ENCODE peak calls at places on chromosomes 2 and 18, in seven cellular contexts. R is endothelial cell of umbilical vein, D is A549, T is transverse colon, O is adrenal gland, P is HCT116, F is testis. L is an unnamed sample.

GRCh38 chr2:24350826-24351626 is 9.3 kb downstream of the ITSN2 start:
- DNase-seq in F (no peak), T (no peak), O (no peak), D (no peak), R (no peak), P (no peak), L (no peak)

GRCh38 chr18:6885992-6886823 is 156.7 kb downstream of the ARHGAP28 start:
- DNase-seq in P (no peak), T (peak; percentile 14), F (peak; percentile 67), O (peak; percentile 48), R (peak; percentile 62), D (peak; percentile 27), L (no peak)

GRCh38 chr2:172080641-172081230 is 4.6 kb upstream of the DLX1 start:
- DNase-seq in O (no peak), D (no peak), F (no peak), T (no peak), R (no peak), P (no peak), L (no peak)

GRCh38 chr2:162113771-162114168 is 38.3 kb downstream of the GCG start:
- DNase-seq in R (peak; percentile 84), P (no peak), D (no peak), T (no peak), O (peak; percentile 55), F (no peak), L (no peak)

GRCh38 chr2:106105151-106105922 is 88.8 kb downstream of the UXS1 start:
- DNase-seq in T (no peak), F (no peak), R (no peak), O (no peak), P (no peak), D (no peak), L (no peak)

GRCh38 chr2:127609818-127610217 is 36.1 kb upstream of the GPR17 start:
- DNase-seq in P (no peak), F (no peak), O (no peak), D (no peak), T (no peak), R (no peak), L (peak; percentile 64)

GRCh38 chr18:49447810-49448745 is 12.4 kb downstream of the DYM start:
- DNase-seq in T (peak; percentile 21), P (peak; percentile 67), F (peak; percentile 73), R (peak; percentile 53), D (peak; percentile 12), O (no peak), L (no peak)

GRCh38 chr2:218216674-218217365 is at the start of gene ARPC2:
- DNase-seq in R (peak; percentile 97), D (peak; percentile 84), F (peak; percentile 96), O (peak; percentile 91), P (peak; percentile 75), T (peak; percentile 96), L (peak; percentile 100)

GRCh38 chr2:115483631-115484030 is 1041.2 kb downstream of the DPP10 start:
- DNase-seq in O (no peak), R (no peak), D (no peak), F (no peak), T (no peak), P (no peak), L (no peak)

GRCh38 chr2:121307048-121307447 is 22.0 kb upstream of the TFCP2L1 start:
- DNase-seq in F (no peak), R (no peak), O (no peak), P (no peak), D (no peak), T (no peak), L (no peak)

GRCh38 chr18:12053312-12053711 is 40.3 kb upstream of the ANKRD62 start:
- DNase-seq in O (peak; percentile 11), D (no peak), P (no peak), T (no peak), R (no peak), F (no peak), L (no peak)

GRCh38 chr2:15352363-15352762 is 208.8 kb downstream of the NBAS start:
- DNase-seq in T (no peak), F (no peak), D (no peak), P (no peak), R (no peak), O (no peak), L (no peak)

GRCh38 chr2:23377772-23378171 is 7.2 kb upstream of the KLHL29 start:
- DNase-seq in P (no peak), D (no peak), R (no peak), O (no peak), T (no peak), F (no peak), L (no peak)

GRCh38 chr2:171158790-171159325 is 1.8 kb downstream of the TLK1 start:
- DNase-seq in O (no peak), F (no peak), D (peak; percentile 23), T (no peak), P (no peak), R (no peak), L (no peak)

GRCh38 chr2:28613181-28613580 is 117.3 kb downstream of the PLB1 start:
- DNase-seq in F (no peak), O (no peak), T (no peak), P (no peak), R (peak; percentile 24), D (no peak), L (peak; percentile 38)

GRCh38 chr2:97950329-97951154 is 45.2 kb downstream of the TMEM131 start:
- DNase-seq in T (no peak), F (no peak), P (no peak), R (no peak), D (no peak), O (no peak), L (no peak)

GRCh38 chr2:39377226-39377939 is 59.7 kb downstream of the MAP4K3 start:
- DNase-seq in O (no peak), D (no peak), T (peak; percentile 35), P (no peak), R (no peak), F (no peak), L (no peak)

GRCh38 chr18:61637905-61638304 is 254.9 kb downstream of the RNF152 start:
- DNase-seq in O (no peak), P (no peak), T (peak; percentile 57), D (no peak), R (no peak), F (no peak), L (no peak)

GRCh38 chr2:230693411-230693810 is 19.2 kb upstream of the CAB39 start:
- DNase-seq in D (no peak), R (no peak), F (no peak), P (no peak), O (no peak), T (no peak), L (no peak)

DNA sequence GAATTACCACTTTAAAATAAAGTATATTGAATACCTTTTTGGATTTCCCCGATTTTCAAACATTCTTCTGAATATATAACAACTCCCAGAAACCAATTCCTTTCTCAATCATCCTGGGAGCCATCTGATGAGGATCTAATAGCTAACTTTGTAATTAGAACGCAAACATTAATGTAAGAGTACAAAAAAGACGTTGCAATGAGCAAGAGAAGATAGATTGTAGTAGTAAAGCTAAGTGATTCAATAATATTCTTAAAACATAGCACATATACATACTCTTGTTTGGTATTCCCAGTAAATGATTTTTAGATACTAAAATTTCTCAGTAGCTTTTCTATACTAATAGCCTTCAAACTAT is 1.1 kb downstream of the ABCA12 start:
- DNase-seq in T (no peak), P (no peak), D (no peak), R (no peak), F (no peak), O (no peak), L (no peak)
- H3K4me3 ChIP-seq in T (no peak overlapping the region), P (no peak overlapping the region), D (peak overlapping the region; percentile 8), R (no peak overlapping the region), F (no peak overlapping the region), O (no peak overlapping the region), L (no peak overlapping the region)

DNA sequence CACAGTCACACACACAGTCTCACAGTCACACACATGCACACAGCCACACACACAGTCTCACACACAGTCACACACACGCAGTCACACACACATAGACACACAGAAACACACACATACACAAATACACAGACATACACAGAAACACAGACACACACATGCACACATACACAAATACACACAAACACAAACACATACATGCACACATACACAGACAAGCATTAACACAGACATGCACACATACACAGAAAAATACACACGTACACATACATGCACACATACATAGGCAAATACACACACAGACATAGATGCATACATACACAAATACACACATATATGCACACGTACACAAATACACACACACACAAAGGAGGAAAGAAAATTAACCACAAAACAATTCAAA is 150.5 kb downstream of the ALK start:
- DNase-seq in O (no peak), T (no peak), P (no peak), F (no peak), D (no peak), R (no peak), L (no peak)
- TF ChIP-seq POLR2A in O (no peak), T (no peak), P (no peak), F (no peak), D (no peak), R (no peak), L (no peak)

DNA sequence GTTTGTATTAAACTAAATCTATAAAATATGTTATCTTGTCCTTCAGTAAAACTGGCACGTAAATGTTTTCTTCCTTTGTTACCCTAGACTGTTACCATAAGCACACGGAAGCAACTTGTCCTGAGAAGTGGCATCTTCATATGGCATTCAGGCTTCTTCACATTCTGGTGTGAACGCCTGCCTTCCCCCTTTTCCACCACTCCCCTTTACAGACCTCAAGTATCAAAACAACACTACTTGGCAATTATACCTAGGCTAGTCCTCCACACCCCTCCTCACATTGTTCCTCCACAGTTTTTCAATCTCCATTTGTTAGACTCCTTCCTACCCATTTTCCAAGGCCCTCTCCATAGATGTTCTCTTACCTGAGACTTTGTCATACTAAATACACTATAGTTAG is 2.9 kb downstream of the MEX3C start:
- DNase-seq in F (no peak), T (no peak), D (no peak), O (no peak), P (no peak), R (peak; percentile 34), L (no peak)
- H3K4me1 ChIP-seq in F (peaks cover 22% of the 10 kb centered on the region), T (peaks cover 34% of the 10 kb centered on the region), D (peaks cover 36% of the 10 kb centered on the region), O (peaks cover 61% of the 10 kb centered on the region), P (peaks cover 26% of the 10 kb centered on the region), R (peaks cover 39% of the 10 kb centered on the region), L (peaks cover 61% of the 10 kb centered on the region)

GRCh38 chr18:3388980-3389379 is 61.0 kb upstream of the TGIF1 start:
- DNase-seq in R (no peak), F (no peak), O (no peak), P (no peak), T (no peak), D (no peak), L (no peak)

GRCh38 chr18:3392467-3392855 is 57.5 kb upstream of the TGIF1 start:
- DNase-seq in R (no peak), F (no peak), D (no peak), O (no peak), T (no peak), P (no peak), L (no peak)

GRCh38 chr18:3388323-3388722 is 61.6 kb upstream of the TGIF1 start:
- DNase-seq in F (no peak), R (no peak), D (no peak), T (no peak), O (no peak), P (no peak), L (no peak)

GRCh38 chr18:3391704-3392466 is 58.1 kb upstream of the TGIF1 start:
- DNase-seq in P (no peak), O (no peak), T (no peak), F (no peak), D (no peak), R (no peak), L (no peak)

DNA sequence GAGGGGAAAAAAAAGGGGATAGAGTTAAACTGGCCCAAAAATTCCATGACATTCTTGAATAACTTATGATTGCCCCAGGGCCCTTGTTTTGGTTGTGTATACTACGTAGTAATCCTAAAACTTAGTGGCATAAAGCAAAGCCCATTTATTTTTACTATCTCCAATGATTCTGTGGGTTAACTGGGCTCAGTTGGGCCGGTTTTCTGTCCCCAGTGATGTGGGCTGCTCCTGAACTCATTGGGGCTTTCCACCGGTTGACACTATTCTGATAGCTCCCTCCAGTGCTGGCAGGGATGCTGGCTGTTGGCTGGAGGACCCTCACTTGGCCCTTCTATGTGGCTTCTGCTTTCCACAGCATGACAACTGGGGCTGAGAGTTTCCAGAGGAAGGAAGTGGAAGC is 60.0 kb upstream of the TGIF1 start:
- DNase-seq in O (no peak), P (no peak), D (no peak), T (no peak), R (no peak), F (no peak), L (no peak)
- H3K4me3 ChIP-seq in O (no peak overlapping the region), P (no peak overlapping the region), D (no peak overlapping the region), T (no peak overlapping the region), R (no peak overlapping the region), F (no peak overlapping the region), L (no peak overlapping the region)